ENCODE peak calls at places on chromosomes 11 and 22, in seven cellular contexts. F, I, V, S, D, W and G are unnamed samples.

GRCh38 chr11:11989774-11990744 is 18.4 kb downstream of the DKK3 start:
- DNase-seq in S (peak), D (no peak), I (no peak), W (peak), F (no peak), V (no peak), G (no peak)

GRCh38 chr11:83975984-83976383 is 689.8 kb upstream of the CCDC90B start:
- DNase-seq in F (no peak), D (no peak), I (no peak), S (no peak), V (no peak), W (no peak), G (no peak)

GRCh38 chr11:78688460-78688859 is 113.8 kb upstream of the NARS2 start:
- DNase-seq in F (no peak), S (no peak), V (no peak), D (no peak), I (no peak), W (no peak), G (no peak)

GRCh38 chr11:116379185-116379828 is 393.5 kb downstream of the BUD13 start:
- DNase-seq in I (no peak), W (peak), D (peak), V (no peak), F (no peak), S (peak), G (peak)

GRCh38 chr22:22047776-22048175 is 65.2 kb upstream of the TOP3B start:
- DNase-seq in D (no peak), W (no peak), S (no peak), V (no peak), I (no peak), F (no peak), G (no peak)

GRCh38 chr22:38935023-38935422 is 22.4 kb upstream of the APOBEC3A start:
- DNase-seq in D (no peak), V (peak), W (no peak), S (no peak), F (no peak), I (no peak), G (no peak)

GRCh38 chr11:35083181-35084061 is 55.5 kb upstream of the CD44 start:
- DNase-seq in F (peak), S (peak), W (peak), I (peak), V (peak), D (no peak), G (peak)

GRCh38 chr11:63917685-63918523 is 940 bp upstream of the RCOR2 start:
- DNase-seq in W (peak), I (no peak), S (peak), F (no peak), D (peak), V (peak), G (peak)

GRCh38 chr11:35515224-35515623 is 10.2 kb downstream of the PAMR1 start:
- DNase-seq in I (no peak), S (peak), D (no peak), V (no peak), F (peak), W (peak), G (no peak)

GRCh38 chr11:87780068-87780413 is 395.2 kb downstream of the RAB38 start:
- DNase-seq in D (no peak), V (no peak), F (no peak), S (no peak), I (no peak), W (no peak), G (no peak)

GRCh38 chr22:44620129-44620840 is 81.7 kb upstream of the PRR5 start:
- DNase-seq in F (no peak), D (peak), I (peak), W (peak), S (peak), V (peak), G (peak)

GRCh38 chr11:35619030-35619753 is 932 bp downstream of the FJX1 start:
- DNase-seq in S (peak), F (peak), D (peak), V (peak), I (no peak), W (peak), G (peak)

GRCh38 chr11:1234054-1234720 is 11.3 kb downstream of the MUC5B start:
- DNase-seq in D (peak), S (no peak), I (no peak), V (no peak), F (no peak), W (no peak), G (no peak)

GRCh38 chr11:32334822-32335221 is 100.5 kb downstream of the WT1 start:
- DNase-seq in W (no peak), F (no peak), V (no peak), S (no peak), D (no peak), I (no peak), G (peak)

GRCh38 chr22:17927062-17927461 is 97.3 kb downstream of the MICAL3 start:
- DNase-seq in V (peak), S (no peak), W (no peak), D (no peak), F (no peak), I (no peak), G (no peak)

GRCh38 chr11:104442320-104442719 is 278.4 kb upstream of the PDGFD start:
- DNase-seq in V (no peak), W (peak), F (no peak), D (no peak), I (no peak), S (no peak), G (no peak)

GRCh38 chr11:114164546-114164945 is 105.0 kb downstream of the ZBTB16 start:
- DNase-seq in W (no peak), I (no peak), S (no peak), V (no peak), D (no peak), F (no peak), G (no peak)

GRCh38 chr11:26551186-26551801 is 20.8 kb downstream of the MUC15 start:
- DNase-seq in D (no peak), S (peak), F (no peak), I (no peak), W (peak), V (no peak), G (no peak)
- TF ChIP-seq CTCF in D (peak), S (peak), F (peak), I (peak), W (peak), V (no peak), G (no peak)

GRCh38 chr11:43556269-43556668 is 124.3 kb upstream of the HSD17B12 start:
- DNase-seq in S (no peak), I (no peak), V (no peak), W (no peak), D (no peak), F (no peak), G (no peak)

GRCh38 chr11:43558056-43558455 is 122.5 kb upstream of the HSD17B12 start:
- DNase-seq in V (no peak), W (no peak), D (no peak), S (no peak), I (no peak), F (no peak), G (no peak)

GRCh38 chr11:43556892-43557291 is 123.6 kb upstream of the HSD17B12 start:
- DNase-seq in W (no peak), F (no peak), I (no peak), S (no peak), D (no peak), V (no peak), G (no peak)

GRCh38 chr11:43558556-43559127 is 121.9 kb upstream of the HSD17B12 start:
- DNase-seq in I (no peak), S (no peak), V (no peak), F (no peak), D (no peak), W (no peak), G (no peak)

DNA sequence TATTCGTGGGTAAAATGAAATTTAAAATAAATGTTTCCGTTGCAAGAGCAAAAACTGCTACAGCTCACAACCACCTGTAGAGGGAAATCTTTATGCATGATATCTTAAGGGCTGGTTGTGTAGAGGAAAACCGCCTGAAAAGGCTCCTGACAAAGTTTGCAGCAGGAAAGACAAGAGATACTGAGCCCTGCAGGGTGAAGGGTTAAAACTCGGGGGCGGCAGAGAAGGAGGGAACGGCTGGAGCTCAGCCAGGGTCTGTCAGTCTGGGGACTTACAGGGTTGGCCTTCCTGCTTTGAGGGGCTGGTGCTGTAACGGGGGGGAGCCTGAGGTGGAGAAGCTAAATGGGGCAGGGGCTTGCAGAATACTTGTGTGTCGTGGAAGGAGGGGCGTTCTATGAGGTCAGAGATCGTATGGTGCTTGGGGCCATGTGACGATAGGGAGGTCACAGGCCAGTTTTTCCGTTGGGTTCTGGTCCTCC is 122.9 kb upstream of the HSD17B12 start:
- DNase-seq in S (peak), W (peak), D (no peak), V (no peak), F (no peak), I (no peak), G (no peak)
- TF ChIP-seq CTCF in S (no peak), W (peak), D (no peak), V (peak), F (peak), I (peak), G (no peak)

GRCh38 chr11:17394743-17395390 is 6.4 kb upstream of the KCNJ11 start:
- DNase-seq in D (no peak), F (no peak), W (no peak), I (no peak), V (no peak), S (no peak), G (no peak)
- TF ChIP-seq CTCF in D (no peak), F (peak), W (no peak), I (no peak), V (no peak), S (no peak), G (no peak)

GRCh38 chr22:26259510-26259909 is 90.2 kb downstream of the SEZ6L start:
- DNase-seq in V (no peak), W (peak), F (no peak), D (peak), I (no peak), S (peak), G (peak)
- TF ChIP-seq CTCF in V (no peak), W (no peak), F (no peak), D (no peak), I (no peak), S (no peak), G (no peak)